ENCODE peak calls at places on chromosomes 11 and 22, in four cellular contexts. One of them, this sample, is unnamed.

GRCh38 chr11:27912916-27913315 is 195.0 kb downstream of the KIF18A start:
- DNase-seq in GM23338: no peak
- DNase-seq in right lobe of liver: no peak
- DNase-seq in lung: no peak
- DNase-seq in this sample: no peak

GRCh38 chr11:48012051-48012391 is 31.7 kb downstream of the PTPRJ start:
- DNase-seq in GM23338: no peak
- DNase-seq in right lobe of liver: no peak
- DNase-seq in lung: no peak
- DNase-seq in this sample: no peak

GRCh38 chr22:47116426-47117341 is 354.2 kb downstream of the TBC1D22A start:
- DNase-seq in GM23338: no peak
- DNase-seq in right lobe of liver: peak
- DNase-seq in lung: no peak
- DNase-seq in this sample: no peak

GRCh38 chr11:126638663-126639062 is 283.2 kb downstream of the ST3GAL4 start:
- DNase-seq in GM23338: no peak
- DNase-seq in right lobe of liver: no peak
- DNase-seq in lung: no peak
- DNase-seq in this sample: no peak

GRCh38 chr11:68872216-68873003 is 30.7 kb upstream of the CPT1A start:
- DNase-seq in GM23338: no peak
- DNase-seq in right lobe of liver: no peak
- DNase-seq in lung: no peak
- DNase-seq in this sample: no peak

GRCh38 chr11:101862410-101863233 is 52.2 kb upstream of the CEP126 start:
- DNase-seq in GM23338: peak
- DNase-seq in right lobe of liver: peak
- DNase-seq in lung: no peak
- DNase-seq in this sample: no peak

GRCh38 chr11:44917741-44918140 is 32.9 kb downstream of the TP53I11 start:
- DNase-seq in GM23338: no peak
- DNase-seq in right lobe of liver: no peak
- DNase-seq in lung: no peak
- DNase-seq in this sample: no peak

GRCh38 chr11:106076421-106076922 is 675 bp downstream of the KBTBD3 start:
- DNase-seq in GM23338: peak
- DNase-seq in right lobe of liver: peak
- DNase-seq in lung: no peak
- DNase-seq in this sample: no peak

GRCh38 chr11:2507212-2507901 is 62.5 kb downstream of the KCNQ1 start:
- DNase-seq in GM23338: no peak
- DNase-seq in right lobe of liver: peak
- DNase-seq in lung: no peak
- DNase-seq in this sample: no peak

GRCh38 chr11:81220166-81220895 is 1513.3 kb downstream of the FAM181B start:
- DNase-seq in GM23338: no peak
- DNase-seq in right lobe of liver: no peak
- DNase-seq in lung: no peak
- DNase-seq in this sample: no peak

GRCh38 chr22:40203568-40203967 is 25.8 kb downstream of the TNRC6B start:
- DNase-seq in GM23338: no peak
- DNase-seq in right lobe of liver: no peak
- DNase-seq in lung: no peak
- DNase-seq in this sample: no peak

GRCh38 chr11:77047007-77047927 is 13.1 kb downstream of the B3GNT6 start:
- DNase-seq in GM23338: peak
- DNase-seq in right lobe of liver: peak
- DNase-seq in lung: peak
- DNase-seq in this sample: no peak

GRCh38 chr22:38397189-38398097 is 57.6 kb downstream of the KCNJ4 start:
- DNase-seq in GM23338: peak
- DNase-seq in right lobe of liver: no peak
- DNase-seq in lung: peak
- DNase-seq in this sample: no peak

DNA sequence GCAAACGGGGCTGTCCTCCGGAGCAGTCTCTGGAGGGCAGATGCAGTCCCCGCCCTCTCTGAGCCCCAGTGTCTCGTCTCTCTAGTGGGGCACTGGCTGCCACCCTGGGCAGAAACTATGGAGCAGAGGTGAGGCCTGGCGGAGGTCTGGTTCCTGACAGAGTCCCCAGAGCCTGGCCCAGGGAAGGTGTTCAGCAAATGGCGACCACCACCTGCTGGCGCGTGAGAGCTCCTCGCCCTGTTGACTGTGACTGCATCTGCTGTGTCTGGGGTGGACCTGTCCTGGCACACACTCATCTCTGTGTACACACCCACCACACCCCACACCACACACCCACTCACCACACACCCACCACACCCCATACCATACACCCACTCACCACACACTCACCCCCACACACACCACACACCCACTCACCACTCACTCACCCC is 18.3 kb upstream of the TTLL12 start:
- DNase-seq in GM23338: no peak
- DNase-seq in right lobe of liver: no peak
- DNase-seq in lung: no peak
- DNase-seq in this sample: no peak
- TF ChIP-seq CTCF in GM23338: no peak
- TF ChIP-seq CTCF in right lobe of liver: no peak
- TF ChIP-seq CTCF in lung: no peak
- TF ChIP-seq CTCF in this sample: no peak

GRCh38 chr11:133081020-133081419 is 451.3 kb downstream of the OPCML start:
- DNase-seq in GM23338: peak
- DNase-seq in right lobe of liver: no peak
- DNase-seq in lung: no peak
- DNase-seq in this sample: no peak

GRCh38 chr11:133081730-133082452 is 450.4 kb downstream of the OPCML start:
- DNase-seq in GM23338: peak
- DNase-seq in right lobe of liver: no peak
- DNase-seq in lung: no peak
- DNase-seq in this sample: no peak

GRCh38 chr11:133075351-133075750 is 456.9 kb downstream of the OPCML start:
- DNase-seq in GM23338: no peak
- DNase-seq in right lobe of liver: no peak
- DNase-seq in lung: no peak
- DNase-seq in this sample: no peak

GRCh38 chr11:133078012-133078411 is 454.3 kb downstream of the OPCML start:
- DNase-seq in GM23338: no peak
- DNase-seq in right lobe of liver: no peak
- DNase-seq in lung: no peak
- DNase-seq in this sample: no peak

GRCh38 chr11:133078591-133079179 is 453.6 kb downstream of the OPCML start:
- DNase-seq in GM23338: peak
- DNase-seq in right lobe of liver: no peak
- DNase-seq in lung: no peak
- DNase-seq in this sample: no peak
- TF ChIP-seq CTCF in GM23338: peak
- TF ChIP-seq CTCF in right lobe of liver: peak
- TF ChIP-seq CTCF in lung: peak
- TF ChIP-seq CTCF in this sample: peak

GRCh38 chr11:10604340-10604748 is 35.9 kb upstream of the LYVE1 start:
- DNase-seq in GM23338: no peak
- DNase-seq in right lobe of liver: no peak
- DNase-seq in lung: peak
- DNase-seq in this sample: no peak

GRCh38 chr11:10602366-10602765 is 33.9 kb upstream of the LYVE1 start:
- DNase-seq in GM23338: no peak
- DNase-seq in right lobe of liver: no peak
- DNase-seq in lung: no peak
- DNase-seq in this sample: no peak

GRCh38 chr11:10603721-10604297 is 35.3 kb upstream of the LYVE1 start:
- DNase-seq in GM23338: no peak
- DNase-seq in right lobe of liver: no peak
- DNase-seq in lung: peak
- DNase-seq in this sample: no peak

GRCh38 chr11:10601722-10602281 is 33.3 kb upstream of the LYVE1 start:
- DNase-seq in GM23338: no peak
- DNase-seq in right lobe of liver: no peak
- DNase-seq in lung: peak
- DNase-seq in this sample: no peak

GRCh38 chr11:10602945-10603344 is 34.5 kb upstream of the LYVE1 start:
- DNase-seq in GM23338: no peak
- DNase-seq in right lobe of liver: no peak
- DNase-seq in lung: peak
- DNase-seq in this sample: no peak
- TF ChIP-seq CTCF in GM23338: no peak
- TF ChIP-seq CTCF in right lobe of liver: no peak
- TF ChIP-seq CTCF in lung: no peak
- TF ChIP-seq CTCF in this sample: no peak

GRCh38 chr22:28112548-28113043 is 193.5 kb upstream of the PITPNB start:
- DNase-seq in GM23338: peak
- DNase-seq in right lobe of liver: no peak
- DNase-seq in lung: peak
- DNase-seq in this sample: no peak
- TF ChIP-seq CTCF in GM23338: peak
- TF ChIP-seq CTCF in right lobe of liver: peak
- TF ChIP-seq CTCF in lung: peak
- TF ChIP-seq CTCF in this sample: peak

GRCh38 chr11:84243629-84244263 is 957.6 kb upstream of the CCDC90B start:
- DNase-seq in GM23338: no peak
- DNase-seq in right lobe of liver: no peak
- DNase-seq in lung: no peak
- DNase-seq in this sample: no peak

GRCh38 chr11:84250834-84251613 is 964.9 kb upstream of the CCDC90B start:
- DNase-seq in GM23338: no peak
- DNase-seq in right lobe of liver: no peak
- DNase-seq in lung: no peak
- DNase-seq in this sample: no peak

GRCh38 chr11:84247129-84247528 is 961.0 kb upstream of the CCDC90B start:
- DNase-seq in GM23338: no peak
- DNase-seq in right lobe of liver: no peak
- DNase-seq in lung: no peak
- DNase-seq in this sample: no peak

GRCh38 chr11:84247931-84248330 is 961.8 kb upstream of the CCDC90B start:
- DNase-seq in GM23338: no peak
- DNase-seq in right lobe of liver: no peak
- DNase-seq in lung: no peak
- DNase-seq in this sample: no peak

DNA sequence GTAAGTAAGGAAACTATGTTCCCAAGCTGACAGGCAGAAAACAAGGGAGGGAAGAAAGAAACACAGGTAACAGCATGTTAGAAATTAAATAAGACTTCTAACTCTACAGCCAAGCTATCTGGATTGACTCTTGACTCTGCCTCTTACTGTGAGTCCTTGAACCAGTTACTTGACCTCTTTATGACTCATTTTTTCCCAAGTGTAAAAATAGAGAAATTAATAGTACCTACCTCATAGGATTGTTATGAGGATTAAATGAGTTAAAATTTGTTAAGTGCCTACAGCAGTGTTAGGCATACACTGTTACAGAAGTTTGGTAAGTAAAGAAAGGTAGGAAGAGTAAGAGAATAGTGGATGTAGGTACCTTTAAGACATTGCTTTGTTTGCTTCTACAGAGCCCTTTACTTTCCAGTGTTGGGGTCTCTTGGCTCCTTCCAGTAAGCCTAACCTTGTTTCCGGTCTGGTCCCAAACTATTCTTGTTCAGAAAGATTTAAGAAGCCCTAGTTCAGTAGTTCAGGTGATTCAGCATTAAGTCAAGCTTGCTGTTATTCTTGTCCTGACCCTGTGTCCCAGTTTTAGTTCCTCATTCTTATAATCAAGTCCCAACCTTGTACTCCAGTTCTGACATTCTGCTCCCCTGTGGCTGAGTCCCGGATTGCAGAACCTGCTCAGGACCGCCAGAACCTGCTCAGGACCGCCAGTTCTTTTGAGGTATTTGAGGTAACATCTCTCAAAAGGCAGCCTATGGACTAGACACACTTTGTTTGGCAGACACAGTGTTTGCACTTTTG is 963.4 kb upstream of the CCDC90B start:
- DNase-seq in GM23338: no peak
- DNase-seq in right lobe of liver: peak
- DNase-seq in lung: no peak
- DNase-seq in this sample: no peak
- TF ChIP-seq CTCF in GM23338: no peak
- TF ChIP-seq CTCF in right lobe of liver: no peak
- TF ChIP-seq CTCF in lung: no peak
- TF ChIP-seq CTCF in this sample: no peak